ENCODE peak calls at places on chromosomes 12 and 14, in seven cellular contexts. B is tibial nerve, R is A549, M is left ventricle myocardium inferior, I is pancreas, G is RWPE2, D is cardiac fibroblast. J is an unnamed sample.

GRCh38 chr12:22286569-22286968 is 47.9 kb downstream of the ST8SIA1 start:
- DNase-seq in B (no peak), R (no peak), M (no peak), I (no peak), G (no peak), D (peak; percentile 56), J (peak; percentile 88)

GRCh38 chr12:50751921-50752721 is 11.8 kb upstream of the ATF1 start:
- DNase-seq in B (no peak), R (peak; percentile 18), M (no peak), I (no peak), G (no peak), D (no peak), J (no peak)

GRCh38 chr12:86257173-86257572 is 982 bp upstream of the MGAT4C start:
- DNase-seq in B (no peak), R (no peak), M (no peak), I (no peak), G (no peak), D (no peak), J (no peak)

GRCh38 chr14:30389134-30389900 is 169.6 kb upstream of the G2E3 start:
- DNase-seq in B (no peak), R (no peak), M (peak; percentile 24), I (peak; percentile 74), G (no peak), D (peak; percentile 20), J (no peak)

GRCh38 chr14:92506230-92506629 is 7.4 kb upstream of the RIN3 start:
- DNase-seq in B (no peak), R (no peak), M (no peak), I (no peak), G (no peak), D (no peak), J (no peak)

GRCh38 chr12:91331371-91331770 is 148.8 kb upstream of the DCN start:
- DNase-seq in B (no peak), R (no peak), M (no peak), I (no peak), G (no peak), D (no peak), J (no peak)

GRCh38 chr12:91920276-91920675 is 225.4 kb downstream of the BTG1 start:
- DNase-seq in B (no peak), R (no peak), M (no peak), I (no peak), G (no peak), D (peak; percentile 23), J (no peak)

GRCh38 chr14:64760146-64760755 is 56.0 kb downstream of the PLEKHG3 start:
- DNase-seq in B (no peak), R (peak; percentile 76), M (no peak), I (peak; percentile 65), G (peak; percentile 76), D (peak; percentile 52), J (no peak)

GRCh38 chr14:55221186-55221585 is 29.8 kb upstream of the DLGAP5 start:
- DNase-seq in B (no peak), R (no peak), M (no peak), I (no peak), G (no peak), D (peak; percentile 58), J (peak; percentile 18)

GRCh38 chr12:13154027-13154538 is 42.4 kb upstream of the EMP1 start:
- DNase-seq in B (no peak), R (no peak), M (no peak), I (no peak), G (no peak), D (peak; percentile 41), J (no peak)

GRCh38 chr14:59454131-59454530 is 11.0 kb downstream of the GPR135 start:
- DNase-seq in B (no peak), R (peak; percentile 12), M (no peak), I (no peak), G (no peak), D (peak; percentile 97), J (peak; percentile 92)

GRCh38 chr14:87898301-87898700 is 94.7 kb downstream of the GALC start:
- DNase-seq in B (no peak), R (no peak), M (no peak), I (no peak), G (no peak), D (no peak), J (no peak)

DNA sequence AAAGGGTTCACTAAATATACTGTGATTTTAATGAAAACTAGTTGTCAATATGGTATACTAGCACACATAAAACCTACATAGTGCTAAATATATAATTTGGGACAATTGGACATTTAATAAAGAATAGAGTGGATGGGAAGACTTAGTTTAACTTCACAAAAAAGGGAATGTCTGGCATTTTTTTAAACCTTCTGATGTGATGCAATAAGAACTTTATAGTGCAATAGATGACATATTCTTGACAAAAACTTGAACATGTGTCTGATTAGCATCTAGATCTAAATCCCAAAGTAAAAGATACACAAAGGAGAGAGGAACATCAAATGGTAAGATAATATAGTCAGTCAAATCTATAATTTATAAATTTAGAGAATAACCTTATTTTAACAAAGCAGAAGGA is 488.3 kb upstream of the SYT1 start:
- DNase-seq in B (no peak), R (no peak), M (no peak), I (no peak), G (no peak), D (no peak), J (no peak)
- TF ChIP-seq CTCF in B (no peak), R (no peak), M (no peak), I (no peak), G (no peak), D (no peak), J (no peak)

DNA sequence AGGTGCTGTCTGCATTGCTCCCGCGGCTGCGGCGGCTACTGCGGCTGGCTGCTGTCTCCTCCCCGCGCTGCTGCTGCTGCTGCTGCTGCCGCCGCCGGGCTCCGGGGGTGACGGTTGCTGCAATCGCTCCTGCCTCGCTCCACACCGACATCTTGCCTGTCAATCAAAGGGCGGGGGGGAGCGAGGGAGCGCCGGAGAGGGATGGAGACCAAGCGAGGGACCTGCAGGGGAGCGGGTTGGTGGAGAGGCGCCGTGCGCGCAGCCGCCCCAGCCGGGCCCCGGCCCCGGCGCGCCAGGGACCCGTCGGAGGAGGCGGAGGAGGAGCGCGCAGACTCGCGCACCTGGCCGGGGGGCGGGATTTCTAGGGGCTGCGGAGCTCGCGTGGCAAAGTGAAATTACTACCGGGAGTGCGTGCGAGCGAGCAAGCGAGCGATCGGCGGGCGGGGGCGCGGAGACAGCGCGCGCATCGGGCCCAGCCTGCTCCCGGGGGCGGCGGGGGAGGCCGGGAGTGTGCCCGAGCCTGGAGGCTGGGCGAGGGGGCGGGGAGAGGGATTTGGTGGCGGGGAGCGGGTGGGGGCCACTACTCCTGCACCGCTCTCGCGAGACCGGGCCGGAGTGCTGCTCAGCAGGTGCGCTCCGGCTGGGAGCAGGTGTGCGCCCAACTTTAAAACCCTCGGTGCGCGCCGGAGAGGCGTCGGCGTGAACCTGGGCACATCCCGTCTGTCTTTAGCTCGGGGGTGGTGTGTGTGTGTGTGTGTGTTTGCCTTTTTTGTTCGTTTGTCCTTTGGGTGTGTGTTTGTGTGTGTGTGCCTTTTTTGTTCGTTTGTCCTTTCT is at the start of gene KSR2:
- DNase-seq in B (no peak), R (peak; percentile 66), M (no peak), I (peak; percentile 88), G (peak; percentile 80), D (peak; percentile 4), J (no peak)
- H3K4me3 ChIP-seq in B (peak within 1 kb of the TSS; percentile 31), R (peak within 1 kb of the TSS; percentile 80), M (peak within 1 kb of the TSS; percentile 62), I (peak within 1 kb of the TSS; percentile 53), G (peak within 1 kb of the TSS; percentile 81), D (peak within 1 kb of the TSS; percentile 30), J (peak within 1 kb of the TSS; percentile 41)

GRCh38 chr12:56204275-56204674 is 15.0 kb upstream of the SMARCC2 start:
- DNase-seq in B (no peak), R (no peak), M (no peak), I (no peak), G (no peak), D (no peak), J (no peak)

GRCh38 chr12:56198836-56199235 is 9.6 kb upstream of the SMARCC2 start:
- DNase-seq in B (no peak), R (no peak), M (no peak), I (no peak), G (no peak), D (peak; percentile 66), J (no peak)

GRCh38 chr12:56205445-56205844 is 16.2 kb upstream of the SMARCC2 start:
- DNase-seq in B (no peak), R (peak; percentile 29), M (no peak), I (no peak), G (no peak), D (no peak), J (no peak)

GRCh38 chr12:56202838-56203237 is 13.6 kb upstream of the SMARCC2 start:
- DNase-seq in B (no peak), R (no peak), M (no peak), I (no peak), G (no peak), D (no peak), J (no peak)

GRCh38 chr12:56202366-56202765 is 13.1 kb upstream of the SMARCC2 start:
- DNase-seq in B (no peak), R (no peak), M (no peak), I (no peak), G (no peak), D (no peak), J (no peak)
- TF ChIP-seq CTCF in B (no peak), R (no peak), M (no peak), I (no peak), G (no peak), D (no peak), J (no peak)

DNA sequence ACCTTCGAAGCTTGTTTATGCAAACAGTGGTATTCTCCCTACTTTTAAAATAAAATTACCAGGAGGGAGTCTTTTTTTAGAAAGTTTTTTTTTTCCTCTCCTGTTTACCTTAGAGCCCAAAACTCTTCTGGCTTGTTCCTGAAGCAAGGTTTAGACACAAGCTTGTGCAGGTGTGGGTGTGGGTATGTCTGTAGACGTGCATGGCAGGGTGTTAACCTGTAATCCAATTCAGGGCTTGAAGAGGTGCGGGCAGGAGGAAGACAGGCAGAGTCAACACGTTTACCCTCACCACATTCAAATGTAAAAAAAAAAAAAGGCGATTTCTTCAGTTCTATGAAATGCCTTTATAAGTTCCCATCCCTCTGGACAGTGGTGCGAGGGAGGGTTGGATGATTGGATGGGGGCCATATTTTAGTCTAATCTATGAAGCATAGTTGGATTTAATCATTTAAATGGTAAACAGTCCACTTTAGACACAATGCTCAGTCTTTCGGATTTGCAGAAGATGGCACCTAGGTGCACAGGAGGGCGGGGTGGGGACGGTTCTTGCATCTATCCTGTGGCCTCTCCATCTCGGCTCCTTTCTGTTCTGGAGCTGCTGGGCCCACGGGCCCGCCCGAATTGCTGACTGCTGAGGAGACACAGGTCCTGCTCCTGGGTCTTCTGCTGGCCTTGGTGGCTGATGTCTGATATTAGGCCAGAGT is 982 bp upstream of the NINJ2 start:
- DNase-seq in B (no peak), R (no peak), M (no peak), I (no peak), G (no peak), D (no peak), J (no peak)
- H3K4me3 ChIP-seq in B (no peak overlapping the region), R (no peak overlapping the region), M (no peak overlapping the region), I (no peak overlapping the region), G (no peak overlapping the region), D (no peak overlapping the region), J (no peak overlapping the region)

J was measured in AG09309.